ENCODE peak calls at places on chromosomes 4 and X, in nine cellular contexts. One of them, this sample, is unnamed.

GRCh38 chr4:11543710-11544109 is 115.0 kb upstream of the HS3ST1 start:
- DNase-seq in astrocyte of the hippocampus: no peak
- DNase-seq in activated T-helper 1 cell treated with Interleukin-2 at 50 U/mL for 16 hours: no peak
- DNase-seq in posterior cingulate gyrus: no peak
- DNase-seq in activated CD8-positive, alpha-beta memory T cell treated with anti-CD3 and anti-CD28 coated beads for 1 hour: no peak
- DNase-seq in RKO: peak; percentile 26
- DNase-seq in HTR-8/SVneo: no peak
- DNase-seq in substantia nigra: no peak
- DNase-seq in left lobe of liver: no peak
- DNase-seq in this sample: no peak

GRCh38 chrX:132025085-132025484 is 2.0 kb downstream of the STK26 start:
- DNase-seq in HTR-8/SVneo: no peak
- DNase-seq in astrocyte of the hippocampus: peak; percentile 8
- DNase-seq in posterior cingulate gyrus: no peak
- DNase-seq in substantia nigra: no peak
- DNase-seq in activated T-helper 1 cell treated with Interleukin-2 at 50 U/mL for 16 hours: no peak
- DNase-seq in activated CD8-positive, alpha-beta memory T cell treated with anti-CD3 and anti-CD28 coated beads for 1 hour: no peak
- DNase-seq in RKO: peak; percentile 58
- DNase-seq in left lobe of liver: no peak
- DNase-seq in this sample: peak; percentile 49

GRCh38 chr4:727576-727975 is 21.9 kb downstream of the PCGF3 start:
- DNase-seq in left lobe of liver: no peak
- DNase-seq in HTR-8/SVneo: no peak
- DNase-seq in RKO: no peak
- DNase-seq in activated CD8-positive, alpha-beta memory T cell treated with anti-CD3 and anti-CD28 coated beads for 1 hour: no peak
- DNase-seq in posterior cingulate gyrus: no peak
- DNase-seq in activated T-helper 1 cell treated with Interleukin-2 at 50 U/mL for 16 hours: no peak
- DNase-seq in substantia nigra: no peak
- DNase-seq in astrocyte of the hippocampus: no peak
- DNase-seq in this sample: no peak

GRCh38 chr4:5078015-5078414 is 26.7 kb downstream of the STK32B start:
- DNase-seq in substantia nigra: no peak
- DNase-seq in posterior cingulate gyrus: no peak
- DNase-seq in activated CD8-positive, alpha-beta memory T cell treated with anti-CD3 and anti-CD28 coated beads for 1 hour: no peak
- DNase-seq in activated T-helper 1 cell treated with Interleukin-2 at 50 U/mL for 16 hours: no peak
- DNase-seq in astrocyte of the hippocampus: no peak
- DNase-seq in left lobe of liver: no peak
- DNase-seq in RKO: no peak
- DNase-seq in HTR-8/SVneo: no peak
- DNase-seq in this sample: no peak

GRCh38 chrX:53379747-53380146 is 42.7 kb downstream of the SMC1A start:
- DNase-seq in activated T-helper 1 cell treated with Interleukin-2 at 50 U/mL for 16 hours: no peak
- DNase-seq in RKO: no peak
- DNase-seq in left lobe of liver: no peak
- DNase-seq in posterior cingulate gyrus: no peak
- DNase-seq in astrocyte of the hippocampus: no peak
- DNase-seq in substantia nigra: no peak
- DNase-seq in activated CD8-positive, alpha-beta memory T cell treated with anti-CD3 and anti-CD28 coated beads for 1 hour: no peak
- DNase-seq in HTR-8/SVneo: no peak
- DNase-seq in this sample: no peak

GRCh38 chrX:75113664-75114063 is 42.4 kb downstream of the ABCB7 start:
- DNase-seq in HTR-8/SVneo: no peak
- DNase-seq in posterior cingulate gyrus: no peak
- DNase-seq in left lobe of liver: no peak
- DNase-seq in activated CD8-positive, alpha-beta memory T cell treated with anti-CD3 and anti-CD28 coated beads for 1 hour: no peak
- DNase-seq in astrocyte of the hippocampus: no peak
- DNase-seq in substantia nigra: no peak
- DNase-seq in activated T-helper 1 cell treated with Interleukin-2 at 50 U/mL for 16 hours: no peak
- DNase-seq in RKO: no peak
- DNase-seq in this sample: no peak

GRCh38 chr4:140346136-140346535 is 27.3 kb upstream of the SCOC start:
- DNase-seq in HTR-8/SVneo: no peak
- DNase-seq in astrocyte of the hippocampus: no peak
- DNase-seq in RKO: no peak
- DNase-seq in left lobe of liver: no peak
- DNase-seq in substantia nigra: peak; percentile 30
- DNase-seq in posterior cingulate gyrus: peak; percentile 55
- DNase-seq in activated CD8-positive, alpha-beta memory T cell treated with anti-CD3 and anti-CD28 coated beads for 1 hour: no peak
- DNase-seq in activated T-helper 1 cell treated with Interleukin-2 at 50 U/mL for 16 hours: no peak
- DNase-seq in this sample: no peak

GRCh38 chr4:183503497-183504063 is 1.3 kb upstream of the ING2 start:
- DNase-seq in activated CD8-positive, alpha-beta memory T cell treated with anti-CD3 and anti-CD28 coated beads for 1 hour: no peak
- DNase-seq in left lobe of liver: no peak
- DNase-seq in substantia nigra: no peak
- DNase-seq in HTR-8/SVneo: peak; percentile 34
- DNase-seq in astrocyte of the hippocampus: no peak
- DNase-seq in RKO: peak; percentile 46
- DNase-seq in posterior cingulate gyrus: no peak
- DNase-seq in activated T-helper 1 cell treated with Interleukin-2 at 50 U/mL for 16 hours: no peak
- DNase-seq in this sample: no peak

GRCh38 chr4:127687580-127687979 is 42.6 kb upstream of the SLC25A31 start:
- DNase-seq in posterior cingulate gyrus: no peak
- DNase-seq in HTR-8/SVneo: no peak
- DNase-seq in substantia nigra: no peak
- DNase-seq in astrocyte of the hippocampus: no peak
- DNase-seq in activated CD8-positive, alpha-beta memory T cell treated with anti-CD3 and anti-CD28 coated beads for 1 hour: no peak
- DNase-seq in RKO: no peak
- DNase-seq in left lobe of liver: no peak
- DNase-seq in activated T-helper 1 cell treated with Interleukin-2 at 50 U/mL for 16 hours: no peak
- DNase-seq in this sample: no peak

GRCh38 chr4:99404595-99405287 is 30.4 kb downstream of the ADH7 start:
- DNase-seq in activated CD8-positive, alpha-beta memory T cell treated with anti-CD3 and anti-CD28 coated beads for 1 hour: no peak
- DNase-seq in HTR-8/SVneo: peak; percentile 9
- DNase-seq in left lobe of liver: no peak
- DNase-seq in substantia nigra: no peak
- DNase-seq in astrocyte of the hippocampus: peak; percentile 87
- DNase-seq in RKO: peak; percentile 65
- DNase-seq in activated T-helper 1 cell treated with Interleukin-2 at 50 U/mL for 16 hours: no peak
- DNase-seq in posterior cingulate gyrus: no peak
- DNase-seq in this sample: peak; percentile 42

GRCh38 chr4:140027135-140027534 is 126.8 kb downstream of the MAML3 start:
- DNase-seq in HTR-8/SVneo: no peak
- DNase-seq in astrocyte of the hippocampus: no peak
- DNase-seq in posterior cingulate gyrus: no peak
- DNase-seq in activated CD8-positive, alpha-beta memory T cell treated with anti-CD3 and anti-CD28 coated beads for 1 hour: no peak
- DNase-seq in substantia nigra: no peak
- DNase-seq in RKO: no peak
- DNase-seq in left lobe of liver: no peak
- DNase-seq in activated T-helper 1 cell treated with Interleukin-2 at 50 U/mL for 16 hours: no peak
- DNase-seq in this sample: no peak

GRCh38 chr4:139014391-139015268 is 951 bp upstream of the NOCT start:
- DNase-seq in left lobe of liver: no peak
- DNase-seq in HTR-8/SVneo: peak; percentile 84
- DNase-seq in astrocyte of the hippocampus: peak; percentile 93
- DNase-seq in activated T-helper 1 cell treated with Interleukin-2 at 50 U/mL for 16 hours: no peak
- DNase-seq in posterior cingulate gyrus: no peak
- DNase-seq in substantia nigra: no peak
- DNase-seq in RKO: peak; percentile 96
- DNase-seq in activated CD8-positive, alpha-beta memory T cell treated with anti-CD3 and anti-CD28 coated beads for 1 hour: no peak
- DNase-seq in this sample: peak; percentile 65

GRCh38 chr4:40688446-40689095 is 58.9 kb upstream of the RBM47 start:
- DNase-seq in left lobe of liver: no peak
- DNase-seq in astrocyte of the hippocampus: no peak
- DNase-seq in activated CD8-positive, alpha-beta memory T cell treated with anti-CD3 and anti-CD28 coated beads for 1 hour: no peak
- DNase-seq in posterior cingulate gyrus: no peak
- DNase-seq in RKO: no peak
- DNase-seq in substantia nigra: no peak
- DNase-seq in activated T-helper 1 cell treated with Interleukin-2 at 50 U/mL for 16 hours: no peak
- DNase-seq in HTR-8/SVneo: no peak
- DNase-seq in this sample: peak; percentile 41

GRCh38 chr4:113810906-113811305 is 49.4 kb upstream of the CAMK2D start:
- DNase-seq in HTR-8/SVneo: no peak
- DNase-seq in activated CD8-positive, alpha-beta memory T cell treated with anti-CD3 and anti-CD28 coated beads for 1 hour: no peak
- DNase-seq in substantia nigra: no peak
- DNase-seq in RKO: no peak
- DNase-seq in astrocyte of the hippocampus: peak; percentile 66
- DNase-seq in left lobe of liver: no peak
- DNase-seq in activated T-helper 1 cell treated with Interleukin-2 at 50 U/mL for 16 hours: no peak
- DNase-seq in posterior cingulate gyrus: no peak
- DNase-seq in this sample: no peak

GRCh38 chrX:1212532-1212931 is at the start of gene CRLF2:
- DNase-seq in HTR-8/SVneo: peak; percentile 43
- DNase-seq in activated T-helper 1 cell treated with Interleukin-2 at 50 U/mL for 16 hours: no peak
- DNase-seq in posterior cingulate gyrus: no peak
- DNase-seq in astrocyte of the hippocampus: no peak
- DNase-seq in RKO: peak; percentile 48
- DNase-seq in activated CD8-positive, alpha-beta memory T cell treated with anti-CD3 and anti-CD28 coated beads for 1 hour: no peak
- DNase-seq in left lobe of liver: no peak
- DNase-seq in substantia nigra: no peak
- DNase-seq in this sample: peak; percentile 41

GRCh38 chr4:78222575-78223186 is 165.6 kb downstream of the FRAS1 start:
- DNase-seq in left lobe of liver: no peak
- DNase-seq in HTR-8/SVneo: no peak
- DNase-seq in posterior cingulate gyrus: no peak
- DNase-seq in activated T-helper 1 cell treated with Interleukin-2 at 50 U/mL for 16 hours: no peak
- DNase-seq in astrocyte of the hippocampus: peak; percentile 37
- DNase-seq in RKO: no peak
- DNase-seq in activated CD8-positive, alpha-beta memory T cell treated with anti-CD3 and anti-CD28 coated beads for 1 hour: no peak
- DNase-seq in substantia nigra: no peak
- DNase-seq in this sample: no peak

GRCh38 chr4:8101796-8102355 is 56.7 kb downstream of the ABLIM2 start:
- DNase-seq in RKO: no peak
- DNase-seq in left lobe of liver: no peak
- DNase-seq in activated T-helper 1 cell treated with Interleukin-2 at 50 U/mL for 16 hours: no peak
- DNase-seq in substantia nigra: no peak
- DNase-seq in HTR-8/SVneo: no peak
- DNase-seq in astrocyte of the hippocampus: no peak
- DNase-seq in posterior cingulate gyrus: no peak
- DNase-seq in activated CD8-positive, alpha-beta memory T cell treated with anti-CD3 and anti-CD28 coated beads for 1 hour: no peak
- DNase-seq in this sample: no peak

GRCh38 chrX:73683236-73683859 is 120.4 kb downstream of the CHIC1 start:
- DNase-seq in RKO: no peak
- DNase-seq in activated T-helper 1 cell treated with Interleukin-2 at 50 U/mL for 16 hours: no peak
- DNase-seq in astrocyte of the hippocampus: no peak
- DNase-seq in activated CD8-positive, alpha-beta memory T cell treated with anti-CD3 and anti-CD28 coated beads for 1 hour: no peak
- DNase-seq in posterior cingulate gyrus: no peak
- DNase-seq in left lobe of liver: no peak
- DNase-seq in HTR-8/SVneo: no peak
- DNase-seq in substantia nigra: no peak
- DNase-seq in this sample: no peak

GRCh38 chrX:119236599-119237525 is 777 bp downstream of the PGRMC1 start:
- DNase-seq in astrocyte of the hippocampus: peak; percentile 45
- DNase-seq in posterior cingulate gyrus: peak; percentile 21
- DNase-seq in HTR-8/SVneo: no peak
- DNase-seq in RKO: peak; percentile 71
- DNase-seq in activated CD8-positive, alpha-beta memory T cell treated with anti-CD3 and anti-CD28 coated beads for 1 hour: no peak
- DNase-seq in activated T-helper 1 cell treated with Interleukin-2 at 50 U/mL for 16 hours: no peak
- DNase-seq in substantia nigra: no peak
- DNase-seq in left lobe of liver: peak; percentile 49
- DNase-seq in this sample: peak; percentile 45

GRCh38 chr4:179766938-179767337 is 2324.7 kb upstream of the AGA start:
- DNase-seq in HTR-8/SVneo: no peak
- DNase-seq in RKO: no peak
- DNase-seq in posterior cingulate gyrus: no peak
- DNase-seq in activated T-helper 1 cell treated with Interleukin-2 at 50 U/mL for 16 hours: no peak
- DNase-seq in activated CD8-positive, alpha-beta memory T cell treated with anti-CD3 and anti-CD28 coated beads for 1 hour: no peak
- DNase-seq in astrocyte of the hippocampus: no peak
- DNase-seq in substantia nigra: no peak
- DNase-seq in left lobe of liver: no peak
- DNase-seq in this sample: no peak

GRCh38 chr4:47043821-47044220 is 12.5 kb downstream of the GABRB1 start:
- DNase-seq in left lobe of liver: no peak
- DNase-seq in substantia nigra: no peak
- DNase-seq in astrocyte of the hippocampus: no peak
- DNase-seq in RKO: no peak
- DNase-seq in activated T-helper 1 cell treated with Interleukin-2 at 50 U/mL for 16 hours: no peak
- DNase-seq in HTR-8/SVneo: no peak
- DNase-seq in posterior cingulate gyrus: no peak
- DNase-seq in activated CD8-positive, alpha-beta memory T cell treated with anti-CD3 and anti-CD28 coated beads for 1 hour: no peak
- DNase-seq in this sample: no peak

GRCh38 chr4:39032218-39033085 is at the start of gene TMEM156:
- DNase-seq in activated CD8-positive, alpha-beta memory T cell treated with anti-CD3 and anti-CD28 coated beads for 1 hour: no peak
- DNase-seq in substantia nigra: no peak
- DNase-seq in HTR-8/SVneo: no peak
- DNase-seq in activated T-helper 1 cell treated with Interleukin-2 at 50 U/mL for 16 hours: no peak
- DNase-seq in left lobe of liver: no peak
- DNase-seq in RKO: peak; percentile 97
- DNase-seq in posterior cingulate gyrus: no peak
- DNase-seq in astrocyte of the hippocampus: no peak
- DNase-seq in this sample: peak; percentile 50

GRCh38 chr4:181792641-181793612 is 450.3 kb upstream of the TENM3 start:
- DNase-seq in RKO: no peak
- DNase-seq in substantia nigra: no peak
- DNase-seq in posterior cingulate gyrus: no peak
- DNase-seq in activated T-helper 1 cell treated with Interleukin-2 at 50 U/mL for 16 hours: no peak
- DNase-seq in activated CD8-positive, alpha-beta memory T cell treated with anti-CD3 and anti-CD28 coated beads for 1 hour: no peak
- DNase-seq in HTR-8/SVneo: no peak
- DNase-seq in astrocyte of the hippocampus: no peak
- DNase-seq in left lobe of liver: no peak
- DNase-seq in this sample: no peak

This sample was measured in activated CD8-positive, alpha-beta T cell treated with anti-CD3 and anti-CD28 coated beads for 36 hours.